ENCODE peak calls at places on chromosomes 5 and 9, in four cellular contexts. S, R, O and G are unnamed samples.

GRCh38 chr5:178291969-178292825 is 59.6 kb upstream of the PHYKPL start:
- DNase-seq in S (no peak), R (no peak), O (no peak), G (no peak)

GRCh38 chr9:36301227-36301626 is 43.0 kb upstream of the GNE start:
- DNase-seq in S (no peak), R (no peak), O (no peak), G (no peak)

GRCh38 chr5:119009131-119009530 is 20.8 kb upstream of the DTWD2 start:
- DNase-seq in S (peak; percentile 79), R (no peak), O (no peak), G (no peak)

GRCh38 chr5:132500244-132500930 is 9.8 kb upstream of the IRF1 start:
- DNase-seq in S (no peak), R (no peak), O (no peak), G (peak; percentile 37)

GRCh38 chr9:272251-273213 is 57.9 kb downstream of the DOCK8 start:
- DNase-seq in S (no peak), R (peak; percentile 85), O (no peak), G (no peak)

GRCh38 chr9:133763272-133764183 is 25.4 kb upstream of the SARDH start:
- DNase-seq in S (no peak), R (no peak), O (no peak), G (peak; percentile 45)

GRCh38 chr9:27117489-27118135 is 8.6 kb downstream of the TEK start:
- DNase-seq in S (peak; percentile 49), R (no peak), O (no peak), G (no peak)

GRCh38 chr9:133635903-133636531 is at the start of gene DBH:
- DNase-seq in S (no peak), R (no peak), O (no peak), G (no peak)

GRCh38 chr5:87382224-87382623 is 30.5 kb downstream of the CCNH start:
- DNase-seq in S (no peak), R (no peak), O (no peak), G (no peak)

GRCh38 chr9:23698161-23698560 is 127.9 kb downstream of the ELAVL2 start:
- DNase-seq in S (no peak), R (no peak), O (no peak), G (no peak)

GRCh38 chr9:137411670-137412380 is 11.1 kb downstream of the EXD3 start:
- DNase-seq in S (no peak), R (peak; percentile 83), O (peak; percentile 75), G (no peak)

GRCh38 chr9:10080012-10080411 is 532.8 kb downstream of the PTPRD start:
- DNase-seq in S (no peak), R (no peak), O (no peak), G (no peak)

GRCh38 chr5:9188131-9188530 is 357.7 kb downstream of the SEMA5A start:
- DNase-seq in S (no peak), R (no peak), O (no peak), G (no peak)

GRCh38 chr5:100249870-100250269 is 285.3 kb upstream of the FAM174A start:
- DNase-seq in S (no peak), R (no peak), O (no peak), G (no peak)

GRCh38 chr9:137064027-137064879 is 6.1 kb downstream of the SAPCD2 start:
- DNase-seq in S (peak; percentile 41), R (peak; percentile 62), O (no peak), G (no peak)

GRCh38 chr9:80448996-80449395 is 877.2 kb downstream of the TLE4 start:
- DNase-seq in S (no peak), R (no peak), O (no peak), G (no peak)
- TF ChIP-seq ZNF274 in S (no peak), R (no peak), O (no peak), G (no peak)

DNA sequence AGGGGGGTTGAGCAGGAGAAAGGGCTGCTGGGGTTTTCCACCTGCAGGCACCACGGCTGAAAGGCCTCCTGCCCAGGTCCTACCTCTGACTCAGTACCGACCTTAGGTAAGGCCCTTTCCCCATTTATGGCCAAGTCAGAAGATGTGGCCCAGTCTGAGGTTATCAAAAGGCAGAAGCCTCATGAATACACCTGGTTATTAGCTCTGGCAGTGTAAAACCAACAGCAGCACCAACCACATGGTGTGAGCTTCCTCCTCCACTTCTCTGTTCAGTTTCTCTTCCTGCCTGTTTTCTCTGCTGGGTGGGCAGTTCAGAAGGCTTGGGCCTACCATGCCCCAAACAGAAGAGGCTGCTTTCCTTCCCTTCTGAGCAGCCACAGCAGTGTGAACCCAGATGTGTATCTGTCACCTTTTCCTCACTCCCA is 86.9 kb downstream of the UGCG start:
- DNase-seq in S (no peak), R (no peak), O (no peak), G (no peak)
- TF ChIP-seq ZNF274 in S (no peak), R (no peak), O (no peak), G (no peak)

DNA sequence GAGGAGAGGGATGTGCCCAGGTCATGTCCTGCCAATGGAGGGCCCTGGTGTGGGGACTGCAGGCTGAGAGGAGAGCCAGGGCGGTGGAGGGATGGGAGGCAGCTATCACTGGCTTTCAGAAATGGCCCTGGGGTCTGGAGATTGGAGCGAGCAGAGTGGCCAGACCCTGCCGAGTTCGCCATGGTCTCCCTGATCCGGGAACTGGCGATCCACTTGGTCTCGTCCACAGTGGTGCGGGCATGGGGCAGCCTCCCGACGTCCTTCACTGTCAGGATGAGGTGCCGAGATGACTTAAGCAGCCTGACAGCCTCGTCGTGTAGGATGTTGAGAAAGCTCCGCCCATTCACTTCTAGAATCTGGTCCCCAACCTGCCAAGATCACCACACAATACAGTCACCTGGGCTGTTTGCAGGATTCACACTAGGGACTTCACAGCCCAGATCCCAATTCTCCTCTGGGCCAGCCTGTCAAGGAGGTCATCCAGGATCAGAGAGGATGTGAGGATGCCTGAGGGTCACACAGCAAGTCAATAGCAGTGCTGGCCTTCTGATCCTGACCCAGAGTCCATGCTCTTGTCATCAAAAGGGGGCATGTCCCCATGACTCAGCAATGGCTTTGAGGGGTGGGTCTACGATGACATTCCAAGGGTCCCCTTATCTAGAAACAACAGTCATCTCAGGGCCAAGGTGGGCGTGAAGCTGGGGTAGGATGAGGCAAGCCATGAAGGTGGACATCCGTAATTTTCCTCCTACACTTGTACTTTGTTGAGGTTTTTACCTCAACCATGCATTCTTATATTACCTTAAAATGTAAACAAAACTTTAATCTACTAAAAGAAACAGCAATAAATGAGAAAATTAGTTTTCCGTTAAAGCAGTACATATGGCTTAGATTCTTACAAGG is 38.5 kb upstream of the AKNA start:
- DNase-seq in S (no peak), R (peak; percentile 46), O (no peak), G (no peak)
- TF ChIP-seq ZNF274 in S (no peak), R (no peak), O (no peak), G (no peak)

GRCh38 chr5:143141652-143142051 is 261.8 kb downstream of the NR3C1 start:
- DNase-seq in S (no peak), R (no peak), O (no peak), G (no peak)

GRCh38 chr5:143142596-143143435 is 260.7 kb downstream of the NR3C1 start:
- DNase-seq in S (no peak), R (no peak), O (no peak), G (no peak)

GRCh38 chr5:143138839-143139238 is 264.6 kb downstream of the NR3C1 start:
- DNase-seq in S (no peak), R (peak; percentile 46), O (no peak), G (no peak)

GRCh38 chr5:143139585-143139984 is 263.9 kb downstream of the NR3C1 start:
- DNase-seq in S (no peak), R (no peak), O (no peak), G (no peak)

DNA sequence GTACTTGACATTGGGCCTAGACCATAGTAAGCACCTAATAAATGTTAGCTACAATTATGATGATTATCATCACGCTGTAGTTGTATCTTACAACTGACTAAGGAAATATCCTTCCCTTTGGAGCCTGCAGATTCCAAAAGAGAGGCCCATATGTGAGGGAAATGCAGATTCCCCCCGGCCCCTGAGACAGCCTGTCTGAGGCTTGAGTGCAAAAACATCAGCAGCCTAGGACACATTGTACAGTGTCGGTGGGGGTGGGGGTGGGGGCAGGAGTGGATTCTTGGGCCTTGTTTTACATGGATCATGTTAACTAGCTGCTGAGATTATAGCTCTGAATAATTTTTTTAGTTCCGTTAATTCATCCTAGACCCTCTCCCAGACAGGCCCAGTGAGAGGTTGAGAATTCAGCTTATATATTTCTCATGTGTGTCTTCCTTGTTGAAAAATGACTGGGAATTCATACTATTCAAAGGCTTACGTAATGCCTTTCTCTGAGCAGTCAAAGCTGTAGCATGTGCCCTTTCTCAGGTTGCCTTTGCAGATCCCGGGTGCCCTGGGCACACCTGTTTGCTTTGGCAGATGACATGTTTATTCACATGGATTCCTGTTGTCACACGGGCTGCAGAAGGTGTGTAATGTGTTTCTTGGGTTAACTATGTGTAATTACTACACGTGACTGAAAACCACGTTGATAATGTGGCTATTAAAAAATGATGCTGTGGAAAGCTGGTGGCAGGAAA is 262.8 kb downstream of the NR3C1 start:
- DNase-seq in S (no peak), R (no peak), O (no peak), G (no peak)
- TF ChIP-seq ZNF274 in S (no peak), R (no peak), O (no peak), G (no peak)

DNA sequence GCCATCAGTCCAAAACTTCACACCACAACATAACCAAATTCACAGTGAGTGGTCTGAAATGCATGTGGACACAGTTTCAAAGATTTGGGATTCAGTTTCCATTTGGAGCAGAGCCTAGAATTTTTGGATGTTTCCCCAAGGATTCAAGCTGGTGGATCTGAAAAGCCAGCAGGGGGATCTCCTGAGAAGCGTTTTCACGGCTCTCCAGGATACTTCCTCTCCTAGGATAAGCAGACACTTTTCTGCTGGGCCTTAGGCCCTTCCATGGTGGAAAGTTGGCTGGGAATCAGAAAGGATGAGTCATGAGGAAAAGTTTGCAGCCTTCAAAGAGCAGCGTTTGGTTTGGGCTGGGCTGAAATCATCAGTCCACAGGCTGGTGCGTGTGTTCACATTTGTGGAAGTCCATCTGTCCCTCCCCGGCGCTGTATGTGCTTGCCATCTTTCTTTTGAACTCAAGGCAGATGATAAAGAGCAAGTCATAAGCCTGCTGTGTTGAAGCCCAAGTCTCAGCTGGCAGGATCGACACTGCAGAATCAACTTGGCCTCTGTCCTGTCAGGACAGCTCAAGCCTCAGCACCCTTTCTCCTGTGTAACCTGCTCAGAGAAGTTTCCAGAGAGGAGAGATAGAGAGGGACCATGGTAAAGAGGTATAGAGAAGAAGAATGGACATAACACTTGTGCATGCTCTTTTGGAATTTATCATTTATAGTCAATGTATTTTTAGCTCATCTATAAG is 152.6 kb upstream of the MSX2 start:
- DNase-seq in S (peak; percentile 28), R (no peak), O (peak; percentile 88), G (no peak)
- TF ChIP-seq ZNF274 in S (no peak), R (no peak), O (no peak), G (no peak)

DNA sequence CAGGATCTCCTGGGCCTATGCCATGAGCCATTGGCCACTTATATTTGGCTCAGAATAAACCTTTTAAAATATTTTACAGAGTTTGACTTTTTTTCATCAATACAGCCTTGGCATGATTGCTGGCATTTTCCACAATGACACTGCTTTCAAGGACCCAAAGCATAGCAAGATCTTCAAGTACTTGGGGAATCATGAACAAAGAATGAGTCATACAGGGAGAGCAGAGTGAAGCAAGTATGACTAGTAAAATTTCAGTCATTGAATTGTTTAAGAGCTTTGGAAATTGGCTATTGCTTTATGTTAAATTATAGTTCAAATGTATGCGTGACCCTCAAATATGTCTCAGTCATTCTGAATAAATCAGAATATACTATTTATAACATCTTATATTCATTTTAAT is 53.0 kb downstream of the GDNF start:
- DNase-seq in S (no peak), R (no peak), O (no peak), G (no peak)
- TF ChIP-seq ZNF274 in S (no peak), R (no peak), O (no peak), G (no peak)

GRCh38 chr9:72828281-72828731 is 124.5 kb downstream of the ALDH1A1 start:
- DNase-seq in S (peak; percentile 90), R (no peak), O (no peak), G (no peak)
- TF ChIP-seq ZNF274 in S (no peak), R (no peak), O (no peak), G (no peak)